ENCODE peak calls at places on chromosomes 11 and 22, in ten cellular contexts. One of them, this sample, is unnamed.

GRCh38 chr11:73323464-73323863 is 15.4 kb downstream of the ARHGEF17 start:
- DNase-seq in ovary: peak; percentile 96
- DNase-seq in left lung: no peak
- DNase-seq in CD8-positive, alpha-beta memory T cell: no peak
- DNase-seq in fibroblast of lung: peak; percentile 67
- DNase-seq in pancreas: no peak
- DNase-seq in RWPE1: no peak
- DNase-seq in GM23248: peak; percentile 87
- DNase-seq in sigmoid colon: peak; percentile 94
- DNase-seq in dorsolateral prefrontal cortex: no peak
- DNase-seq in this sample: no peak

GRCh38 chr11:69301491-69302401 is 7.8 kb downstream of the MYEOV start:
- DNase-seq in sigmoid colon: no peak
- DNase-seq in ovary: no peak
- DNase-seq in pancreas: peak; percentile 32
- DNase-seq in CD8-positive, alpha-beta memory T cell: no peak
- DNase-seq in fibroblast of lung: peak; percentile 72
- DNase-seq in RWPE1: peak; percentile 89
- DNase-seq in GM23248: peak; percentile 95
- DNase-seq in left lung: peak; percentile 88
- DNase-seq in dorsolateral prefrontal cortex: no peak
- DNase-seq in this sample: no peak

GRCh38 chr11:84430661-84431060 is 1144.5 kb upstream of the CCDC90B start:
- DNase-seq in ovary: no peak
- DNase-seq in fibroblast of lung: no peak
- DNase-seq in RWPE1: no peak
- DNase-seq in sigmoid colon: no peak
- DNase-seq in pancreas: no peak
- DNase-seq in dorsolateral prefrontal cortex: peak; percentile 22
- DNase-seq in left lung: no peak
- DNase-seq in GM23248: no peak
- DNase-seq in CD8-positive, alpha-beta memory T cell: no peak
- DNase-seq in this sample: no peak

GRCh38 chr22:25488244-25489020 is 76.0 kb upstream of the GRK3 start:
- DNase-seq in dorsolateral prefrontal cortex: peak; percentile 33
- DNase-seq in left lung: no peak
- DNase-seq in pancreas: peak; percentile 81
- DNase-seq in GM23248: peak; percentile 93
- DNase-seq in fibroblast of lung: peak; percentile 56
- DNase-seq in RWPE1: peak; percentile 20
- DNase-seq in CD8-positive, alpha-beta memory T cell: no peak
- DNase-seq in ovary: peak; percentile 43
- DNase-seq in sigmoid colon: no peak
- DNase-seq in this sample: no peak

GRCh38 chr11:73241300-73241699 is 23.2 kb downstream of the P2RY2 start:
- DNase-seq in sigmoid colon: peak; percentile 9
- DNase-seq in RWPE1: no peak
- DNase-seq in CD8-positive, alpha-beta memory T cell: no peak
- DNase-seq in fibroblast of lung: no peak
- DNase-seq in GM23248: no peak
- DNase-seq in pancreas: no peak
- DNase-seq in ovary: no peak
- DNase-seq in dorsolateral prefrontal cortex: no peak
- DNase-seq in left lung: no peak
- DNase-seq in this sample: no peak

GRCh38 chr22:46538816-46539163 is 1.4 kb upstream of the CELSR1 start:
- DNase-seq in left lung: no peak
- DNase-seq in pancreas: no peak
- DNase-seq in RWPE1: no peak
- DNase-seq in CD8-positive, alpha-beta memory T cell: no peak
- DNase-seq in sigmoid colon: no peak
- DNase-seq in GM23248: peak; percentile 93
- DNase-seq in dorsolateral prefrontal cortex: peak; percentile 62
- DNase-seq in fibroblast of lung: no peak
- DNase-seq in ovary: no peak
- DNase-seq in this sample: no peak

GRCh38 chr11:111325259-111325658 is 26.9 kb downstream of the POU2AF3 start:
- DNase-seq in left lung: no peak
- DNase-seq in RWPE1: no peak
- DNase-seq in pancreas: no peak
- DNase-seq in fibroblast of lung: no peak
- DNase-seq in dorsolateral prefrontal cortex: no peak
- DNase-seq in GM23248: no peak
- DNase-seq in ovary: no peak
- DNase-seq in CD8-positive, alpha-beta memory T cell: no peak
- DNase-seq in sigmoid colon: no peak
- DNase-seq in this sample: no peak

GRCh38 chr11:66142370-66143263 is 72.5 kb downstream of the PACS1 start:
- DNase-seq in GM23248: peak; percentile 68
- DNase-seq in left lung: no peak
- DNase-seq in RWPE1: peak; percentile 80
- DNase-seq in dorsolateral prefrontal cortex: no peak
- DNase-seq in CD8-positive, alpha-beta memory T cell: no peak
- DNase-seq in pancreas: no peak
- DNase-seq in sigmoid colon: no peak
- DNase-seq in fibroblast of lung: no peak
- DNase-seq in ovary: no peak
- DNase-seq in this sample: no peak

GRCh38 chr11:15347969-15348734 is 233.4 kb downstream of the INSC start:
- DNase-seq in RWPE1: no peak
- DNase-seq in CD8-positive, alpha-beta memory T cell: no peak
- DNase-seq in dorsolateral prefrontal cortex: no peak
- DNase-seq in fibroblast of lung: no peak
- DNase-seq in GM23248: no peak
- DNase-seq in pancreas: no peak
- DNase-seq in left lung: no peak
- DNase-seq in ovary: no peak
- DNase-seq in sigmoid colon: no peak
- DNase-seq in this sample: no peak

GRCh38 chr11:15341587-15341986 is 226.9 kb downstream of the INSC start:
- DNase-seq in pancreas: no peak
- DNase-seq in sigmoid colon: no peak
- DNase-seq in ovary: no peak
- DNase-seq in GM23248: no peak
- DNase-seq in dorsolateral prefrontal cortex: no peak
- DNase-seq in left lung: no peak
- DNase-seq in RWPE1: no peak
- DNase-seq in fibroblast of lung: no peak
- DNase-seq in CD8-positive, alpha-beta memory T cell: no peak
- DNase-seq in this sample: no peak

GRCh38 chr11:15342163-15342562 is 227.4 kb downstream of the INSC start:
- DNase-seq in RWPE1: no peak
- DNase-seq in sigmoid colon: no peak
- DNase-seq in fibroblast of lung: no peak
- DNase-seq in pancreas: no peak
- DNase-seq in CD8-positive, alpha-beta memory T cell: no peak
- DNase-seq in GM23248: no peak
- DNase-seq in ovary: no peak
- DNase-seq in left lung: no peak
- DNase-seq in dorsolateral prefrontal cortex: no peak
- DNase-seq in this sample: no peak

GRCh38 chr11:15349413-15349812 is 234.7 kb downstream of the INSC start:
- DNase-seq in GM23248: no peak
- DNase-seq in CD8-positive, alpha-beta memory T cell: no peak
- DNase-seq in fibroblast of lung: no peak
- DNase-seq in RWPE1: no peak
- DNase-seq in left lung: no peak
- DNase-seq in pancreas: no peak
- DNase-seq in sigmoid colon: no peak
- DNase-seq in ovary: no peak
- DNase-seq in dorsolateral prefrontal cortex: no peak
- DNase-seq in this sample: no peak

DNA sequence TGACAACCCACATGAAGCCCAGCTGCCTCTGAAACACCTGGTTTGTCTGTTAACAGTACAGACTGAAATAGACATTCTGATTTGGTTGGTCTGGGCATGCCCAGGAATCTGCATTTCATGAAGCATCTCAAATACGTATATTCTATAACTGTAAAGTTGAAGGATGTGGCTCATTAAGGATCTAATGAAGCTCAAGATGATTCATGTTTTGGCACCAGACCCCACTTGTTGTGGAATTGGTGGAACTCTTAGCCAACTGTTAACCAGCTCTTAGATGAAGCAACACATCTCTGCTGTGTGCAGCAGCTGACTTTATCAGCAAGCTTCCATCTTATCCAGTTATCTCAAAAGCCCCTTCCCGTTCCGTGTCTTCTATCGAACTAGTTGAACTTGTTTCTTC is 232.2 kb downstream of the INSC start:
- DNase-seq in left lung: no peak
- DNase-seq in fibroblast of lung: no peak
- DNase-seq in ovary: no peak
- DNase-seq in dorsolateral prefrontal cortex: no peak
- DNase-seq in GM23248: no peak
- DNase-seq in sigmoid colon: no peak
- DNase-seq in RWPE1: no peak
- DNase-seq in pancreas: no peak
- DNase-seq in CD8-positive, alpha-beta memory T cell: no peak
- DNase-seq in this sample: no peak
- H3K27ac ChIP-seq in left lung: no peak overlapping the region
- H3K27ac ChIP-seq in fibroblast of lung: no peak overlapping the region
- H3K27ac ChIP-seq in ovary: no peak overlapping the region
- H3K27ac ChIP-seq in dorsolateral prefrontal cortex: no peak overlapping the region
- H3K27ac ChIP-seq in GM23248: no peak overlapping the region
- H3K27ac ChIP-seq in sigmoid colon: no peak overlapping the region
- H3K27ac ChIP-seq in RWPE1: no peak overlapping the region
- H3K27ac ChIP-seq in pancreas: no peak overlapping the region
- H3K27ac ChIP-seq in CD8-positive, alpha-beta memory T cell: no peak overlapping the region
- H3K27ac ChIP-seq in this sample: no peak overlapping the region

DNA sequence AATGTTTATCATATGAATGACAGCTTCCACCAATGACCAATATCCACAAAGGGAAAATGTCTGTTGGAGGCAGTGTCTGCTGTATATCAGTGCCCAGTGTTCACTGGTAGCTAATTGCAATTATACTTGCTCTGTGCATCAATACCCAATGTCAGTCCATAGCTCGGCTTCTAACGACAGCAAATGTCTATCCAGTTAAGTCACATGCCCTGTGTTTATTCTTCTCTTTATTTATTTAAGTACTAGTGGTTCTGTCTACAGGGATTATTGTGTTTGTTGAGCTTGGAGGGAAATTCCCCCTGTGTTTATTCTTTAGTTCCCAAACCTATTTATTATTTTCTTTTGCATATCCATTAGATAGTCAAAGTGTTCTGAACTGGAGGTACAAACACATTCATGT is 18.6 kb downstream of the TSKU start:
- DNase-seq in pancreas: no peak
- DNase-seq in GM23248: no peak
- DNase-seq in ovary: no peak
- DNase-seq in sigmoid colon: no peak
- DNase-seq in dorsolateral prefrontal cortex: no peak
- DNase-seq in RWPE1: no peak
- DNase-seq in left lung: no peak
- DNase-seq in CD8-positive, alpha-beta memory T cell: no peak
- DNase-seq in fibroblast of lung: peak; percentile 42
- DNase-seq in this sample: no peak
- H3K27ac ChIP-seq in pancreas: peak overlapping the region; percentile 63
- H3K27ac ChIP-seq in GM23248: no peak overlapping the region
- H3K27ac ChIP-seq in ovary: no peak overlapping the region
- H3K27ac ChIP-seq in sigmoid colon: no peak overlapping the region
- H3K27ac ChIP-seq in dorsolateral prefrontal cortex: no peak overlapping the region
- H3K27ac ChIP-seq in RWPE1: no peak overlapping the region
- H3K27ac ChIP-seq in left lung: no peak overlapping the region
- H3K27ac ChIP-seq in CD8-positive, alpha-beta memory T cell: no peak overlapping the region
- H3K27ac ChIP-seq in fibroblast of lung: no peak overlapping the region
- H3K27ac ChIP-seq in this sample: no peak overlapping the region

GRCh38 chr22:27575348-27575747 is 226.2 kb downstream of the MN1 start:
- DNase-seq in GM23248: no peak
- DNase-seq in dorsolateral prefrontal cortex: no peak
- DNase-seq in RWPE1: no peak
- DNase-seq in left lung: no peak
- DNase-seq in pancreas: no peak
- DNase-seq in sigmoid colon: no peak
- DNase-seq in fibroblast of lung: no peak
- DNase-seq in CD8-positive, alpha-beta memory T cell: no peak
- DNase-seq in ovary: no peak
- DNase-seq in this sample: no peak

GRCh38 chr22:27574651-27575050 is 226.9 kb downstream of the MN1 start:
- DNase-seq in ovary: no peak
- DNase-seq in GM23248: no peak
- DNase-seq in left lung: no peak
- DNase-seq in dorsolateral prefrontal cortex: no peak
- DNase-seq in fibroblast of lung: no peak
- DNase-seq in RWPE1: no peak
- DNase-seq in CD8-positive, alpha-beta memory T cell: no peak
- DNase-seq in pancreas: no peak
- DNase-seq in sigmoid colon: no peak
- DNase-seq in this sample: no peak

GRCh38 chr22:27572267-27572666 is 229.3 kb downstream of the MN1 start:
- DNase-seq in fibroblast of lung: no peak
- DNase-seq in left lung: no peak
- DNase-seq in sigmoid colon: no peak
- DNase-seq in ovary: no peak
- DNase-seq in GM23248: no peak
- DNase-seq in CD8-positive, alpha-beta memory T cell: no peak
- DNase-seq in pancreas: no peak
- DNase-seq in dorsolateral prefrontal cortex: no peak
- DNase-seq in RWPE1: no peak
- DNase-seq in this sample: no peak

GRCh38 chr22:27573280-27573711 is 228.3 kb downstream of the MN1 start:
- DNase-seq in fibroblast of lung: no peak
- DNase-seq in GM23248: no peak
- DNase-seq in RWPE1: no peak
- DNase-seq in ovary: no peak
- DNase-seq in pancreas: no peak
- DNase-seq in sigmoid colon: no peak
- DNase-seq in left lung: no peak
- DNase-seq in dorsolateral prefrontal cortex: no peak
- DNase-seq in CD8-positive, alpha-beta memory T cell: no peak
- DNase-seq in this sample: no peak

GRCh38 chr22:27573992-27574391 is 227.6 kb downstream of the MN1 start:
- DNase-seq in CD8-positive, alpha-beta memory T cell: no peak
- DNase-seq in dorsolateral prefrontal cortex: no peak
- DNase-seq in pancreas: no peak
- DNase-seq in left lung: no peak
- DNase-seq in RWPE1: no peak
- DNase-seq in fibroblast of lung: peak; percentile 18
- DNase-seq in sigmoid colon: no peak
- DNase-seq in GM23248: peak; percentile 26
- DNase-seq in ovary: no peak
- DNase-seq in this sample: no peak
- H3K27ac ChIP-seq in CD8-positive, alpha-beta memory T cell: no peak overlapping the region
- H3K27ac ChIP-seq in dorsolateral prefrontal cortex: no peak overlapping the region
- H3K27ac ChIP-seq in pancreas: no peak overlapping the region
- H3K27ac ChIP-seq in left lung: no peak overlapping the region
- H3K27ac ChIP-seq in RWPE1: no peak overlapping the region
- H3K27ac ChIP-seq in fibroblast of lung: no peak overlapping the region
- H3K27ac ChIP-seq in sigmoid colon: no peak overlapping the region
- H3K27ac ChIP-seq in GM23248: no peak overlapping the region
- H3K27ac ChIP-seq in ovary: no peak overlapping the region
- H3K27ac ChIP-seq in this sample: no peak overlapping the region

GRCh38 chr11:15850992-15851615 is 505.2 kb downstream of the SOX6 start:
- DNase-seq in sigmoid colon: no peak
- DNase-seq in CD8-positive, alpha-beta memory T cell: no peak
- DNase-seq in GM23248: no peak
- DNase-seq in ovary: no peak
- DNase-seq in fibroblast of lung: no peak
- DNase-seq in left lung: no peak
- DNase-seq in RWPE1: no peak
- DNase-seq in dorsolateral prefrontal cortex: no peak
- DNase-seq in pancreas: no peak
- DNase-seq in this sample: peak; percentile 23

GRCh38 chr11:15852179-15852578 is 504.2 kb downstream of the SOX6 start:
- DNase-seq in pancreas: peak; percentile 23
- DNase-seq in left lung: no peak
- DNase-seq in GM23248: peak; percentile 18
- DNase-seq in RWPE1: peak; percentile 16
- DNase-seq in dorsolateral prefrontal cortex: no peak
- DNase-seq in ovary: no peak
- DNase-seq in fibroblast of lung: peak; percentile 45
- DNase-seq in CD8-positive, alpha-beta memory T cell: no peak
- DNase-seq in sigmoid colon: no peak
- DNase-seq in this sample: no peak

GRCh38 chr11:15858881-15859280 is 497.5 kb downstream of the SOX6 start:
- DNase-seq in left lung: no peak
- DNase-seq in ovary: no peak
- DNase-seq in dorsolateral prefrontal cortex: no peak
- DNase-seq in RWPE1: no peak
- DNase-seq in pancreas: no peak
- DNase-seq in sigmoid colon: no peak
- DNase-seq in CD8-positive, alpha-beta memory T cell: no peak
- DNase-seq in GM23248: no peak
- DNase-seq in fibroblast of lung: no peak
- DNase-seq in this sample: no peak

GRCh38 chr11:15849265-15849664 is 507.1 kb downstream of the SOX6 start:
- DNase-seq in ovary: no peak
- DNase-seq in dorsolateral prefrontal cortex: no peak
- DNase-seq in GM23248: no peak
- DNase-seq in fibroblast of lung: no peak
- DNase-seq in RWPE1: no peak
- DNase-seq in CD8-positive, alpha-beta memory T cell: no peak
- DNase-seq in sigmoid colon: no peak
- DNase-seq in left lung: no peak
- DNase-seq in pancreas: no peak
- DNase-seq in this sample: no peak

GRCh38 chr11:15854245-15854644 is 502.1 kb downstream of the SOX6 start:
- DNase-seq in dorsolateral prefrontal cortex: no peak
- DNase-seq in pancreas: no peak
- DNase-seq in GM23248: no peak
- DNase-seq in RWPE1: no peak
- DNase-seq in sigmoid colon: no peak
- DNase-seq in fibroblast of lung: no peak
- DNase-seq in left lung: no peak
- DNase-seq in CD8-positive, alpha-beta memory T cell: no peak
- DNase-seq in ovary: no peak
- DNase-seq in this sample: no peak
- H3K27ac ChIP-seq in dorsolateral prefrontal cortex: no peak overlapping the region
- H3K27ac ChIP-seq in pancreas: no peak overlapping the region
- H3K27ac ChIP-seq in GM23248: no peak overlapping the region
- H3K27ac ChIP-seq in RWPE1: no peak overlapping the region
- H3K27ac ChIP-seq in sigmoid colon: no peak overlapping the region
- H3K27ac ChIP-seq in fibroblast of lung: no peak overlapping the region
- H3K27ac ChIP-seq in left lung: no peak overlapping the region
- H3K27ac ChIP-seq in CD8-positive, alpha-beta memory T cell: no peak overlapping the region
- H3K27ac ChIP-seq in ovary: no peak overlapping the region
- H3K27ac ChIP-seq in this sample: no peak overlapping the region